ENCODE peak calls at places on chromosomes 6 and 20, in seven cellular contexts. X is dorsolateral prefrontal cortex, V is mesothelial cell of epicardium, C is BE2C, H is upper lobe of left lung, U is B cell, M is uterus. E is an unnamed sample.

GRCh38 chr6:16496210-16496609 is 257.8 kb downstream of the GMPR start:
- DNase-seq in X (no peak), V (no peak), C (no peak), H (no peak), U (no peak), M (no peak), E (no peak)

GRCh38 chr20:47659904-47660601 is 125.2 kb downstream of the SULF2 start:
- DNase-seq in X (no peak), V (no peak), C (no peak), H (no peak), U (no peak), M (no peak), E (no peak)

GRCh38 chr20:62433655-62434054 is 6.3 kb upstream of the RBBP8NL start:
- DNase-seq in X (no peak), V (no peak), C (no peak), H (no peak), U (no peak), M (peak), E (no peak)

GRCh38 chr6:149897015-149897697 is 757 bp downstream of the RAET1E start:
- DNase-seq in X (peak), V (no peak), C (no peak), H (peak), U (no peak), M (peak), E (no peak)

GRCh38 chr6:136990754-136991153 is 54.0 kb downstream of the IL20RA start:
- DNase-seq in X (no peak), V (no peak), C (no peak), H (no peak), U (no peak), M (no peak), E (no peak)

GRCh38 chr6:3382399-3383279 is 74.2 kb downstream of the SLC22A23 start:
- DNase-seq in X (no peak), V (no peak), C (no peak), H (no peak), U (no peak), M (no peak), E (no peak)

GRCh38 chr20:23248524-23248923 is 102.1 kb upstream of the NXT1 start:
- DNase-seq in X (no peak), V (no peak), C (no peak), H (no peak), U (no peak), M (no peak), E (no peak)

GRCh38 chr6:78614961-78615360 is 252.4 kb upstream of the IRAK1BP1 start:
- DNase-seq in X (no peak), V (no peak), C (no peak), H (no peak), U (no peak), M (no peak), E (no peak)

GRCh38 chr6:8983202-8983688 is 547.9 kb upstream of the SLC35B3 start:
- DNase-seq in X (peak), V (peak), C (peak), H (peak), U (peak), M (no peak), E (peak)

GRCh38 chr20:29878777-29879442 is 1378.6 kb upstream of the DEFB115 start:
- DNase-seq in X (no peak), V (no peak), C (peak), H (no peak), U (no peak), M (no peak), E (no peak)

GRCh38 chr6:39792501-39793450 is 600 bp downstream of the DAAM2 start:
- DNase-seq in X (no peak), V (no peak), C (no peak), H (no peak), U (no peak), M (peak), E (no peak)

GRCh38 chr20:43755851-43756250 is 29.0 kb upstream of the GTSF1L start:
- DNase-seq in X (no peak), V (no peak), C (no peak), H (no peak), U (no peak), M (no peak), E (no peak)

GRCh38 chr6:111427341-111428116 is 55.5 kb downstream of the REV3L start:
- DNase-seq in X (no peak), V (no peak), C (no peak), H (no peak), U (peak), M (no peak), E (no peak)

GRCh38 chr6:88538130-88538706 is 372.1 kb upstream of the CNR1 start:
- DNase-seq in X (no peak), V (no peak), C (no peak), H (no peak), U (no peak), M (no peak), E (no peak)

GRCh38 chr6:21019614-21020013 is 485.4 kb downstream of the CDKAL1 start:
- DNase-seq in X (no peak), V (no peak), C (no peak), H (no peak), U (no peak), M (no peak), E (no peak)

GRCh38 chr6:68760941-68761676 is 126.0 kb downstream of the ADGRB3 start:
- DNase-seq in X (peak), V (no peak), C (peak), H (no peak), U (no peak), M (no peak), E (no peak)

GRCh38 chr6:110341671-110342304 is 16.4 kb downstream of the METTL24 start:
- DNase-seq in X (peak), V (no peak), C (peak), H (no peak), U (no peak), M (peak), E (no peak)

GRCh38 chr6:14031516-14031915 is 86.1 kb upstream of the CD83 start:
- DNase-seq in X (peak), V (no peak), C (no peak), H (no peak), U (no peak), M (no peak), E (no peak)

GRCh38 chr20:44835661-44836221 is 25.4 kb upstream of the RIMS4 start:
- DNase-seq in X (no peak), V (no peak), C (no peak), H (no peak), U (no peak), M (no peak), E (no peak)

GRCh38 chr20:43188234-43188653 is 1.5 kb downstream of the PTPRT start:
- DNase-seq in X (no peak), V (no peak), C (no peak), H (no peak), U (no peak), M (no peak), E (no peak)

GRCh38 chr6:150915156-150915555 is 49.7 kb downstream of the MTHFD1L start:
- DNase-seq in X (no peak), V (no peak), C (no peak), H (no peak), U (no peak), M (no peak), E (no peak)

GRCh38 chr20:294602-295001 is 2.8 kb upstream of the ZCCHC3 start:
- DNase-seq in X (no peak), V (no peak), C (no peak), H (no peak), U (no peak), M (no peak), E (no peak)

GRCh38 chr20:674936-675452 is 608 bp downstream of the SCRT2 start:
- DNase-seq in X (no peak), V (no peak), C (peak), H (no peak), U (no peak), M (no peak), E (no peak)

GRCh38 chr6:136031982-136032381 is 180.5 kb downstream of the PDE7B start:
- DNase-seq in X (no peak), V (no peak), C (peak), H (no peak), U (no peak), M (peak), E (no peak)

GRCh38 chr6:1104988-1105670 is 206.8 kb upstream of the FOXQ1 start:
- DNase-seq in X (no peak), V (no peak), C (no peak), H (no peak), U (no peak), M (no peak), E (no peak)

GRCh38 chr6:157381631-157382621 is 936 bp downstream of the ZDHHC14 start:
- DNase-seq in X (peak), V (no peak), C (peak), H (peak), U (peak), M (peak), E (no peak)

GRCh38 chr6:5028301-5028700 is 24.5 kb upstream of the RPP40 start:
- DNase-seq in X (no peak), V (no peak), C (no peak), H (no peak), U (no peak), M (no peak), E (no peak)

GRCh38 chr6:5023923-5024322 is 20.1 kb upstream of the RPP40 start:
- DNase-seq in X (no peak), V (no peak), C (no peak), H (no peak), U (no peak), M (no peak), E (no peak)

GRCh38 chr6:5029609-5030008 is 25.8 kb upstream of the RPP40 start:
- DNase-seq in X (no peak), V (no peak), C (no peak), H (no peak), U (no peak), M (no peak), E (no peak)

GRCh38 chr6:5028921-5029320 is 25.1 kb upstream of the RPP40 start:
- DNase-seq in X (no peak), V (no peak), C (no peak), H (no peak), U (no peak), M (no peak), E (no peak)

GRCh38 chr6:5025911-5026819 is 22.3 kb upstream of the RPP40 start:
- DNase-seq in X (no peak), V (no peak), C (peak), H (peak), U (no peak), M (peak), E (no peak)
- TF ChIP-seq CTCF in X (no peak), V (no peak), C (peak), H (no peak), U (no peak), M (peak), E (peak)

GRCh38 chr20:49603209-49603627 is 35.3 kb upstream of the PTGIS start:
- DNase-seq in X (peak), V (no peak), C (peak), H (no peak), U (no peak), M (peak), E (no peak)
- TF ChIP-seq CTCF in X (peak), V (no peak), C (peak), H (no peak), U (no peak), M (no peak), E (peak)

GRCh38 chr20:2104236-2104635 is 2.6 kb downstream of the STK35 start:
- DNase-seq in X (no peak), V (no peak), C (no peak), H (no peak), U (no peak), M (no peak), E (no peak)

GRCh38 chr20:2101057-2101934 is at the start of gene STK35:
- DNase-seq in X (no peak), V (peak), C (no peak), H (peak), U (no peak), M (no peak), E (no peak)

GRCh38 chr20:2103454-2104153 is 2.0 kb downstream of the STK35 start:
- DNase-seq in X (no peak), V (no peak), C (no peak), H (no peak), U (no peak), M (no peak), E (no peak)

GRCh38 chr20:2101935-2102584 is 433 bp downstream of the STK35 start:
- DNase-seq in X (peak), V (peak), C (peak), H (peak), U (peak), M (peak), E (peak)

GRCh38 chr20:2102585-2103453 is 1.2 kb downstream of the STK35 start:
- DNase-seq in X (peak), V (peak), C (peak), H (peak), U (peak), M (peak), E (peak)
- TF ChIP-seq CTCF in X (no peak), V (no peak), C (no peak), H (no peak), U (no peak), M (no peak), E (no peak)

GRCh38 chr20:48933017-48933766 is 11.7 kb downstream of the ARFGEF2 start:
- DNase-seq in X (peak), V (no peak), C (no peak), H (peak), U (no peak), M (no peak), E (no peak)
- TF ChIP-seq CTCF in X (no peak), V (no peak), C (no peak), H (no peak), U (no peak), M (no peak), E (peak)

DNA sequence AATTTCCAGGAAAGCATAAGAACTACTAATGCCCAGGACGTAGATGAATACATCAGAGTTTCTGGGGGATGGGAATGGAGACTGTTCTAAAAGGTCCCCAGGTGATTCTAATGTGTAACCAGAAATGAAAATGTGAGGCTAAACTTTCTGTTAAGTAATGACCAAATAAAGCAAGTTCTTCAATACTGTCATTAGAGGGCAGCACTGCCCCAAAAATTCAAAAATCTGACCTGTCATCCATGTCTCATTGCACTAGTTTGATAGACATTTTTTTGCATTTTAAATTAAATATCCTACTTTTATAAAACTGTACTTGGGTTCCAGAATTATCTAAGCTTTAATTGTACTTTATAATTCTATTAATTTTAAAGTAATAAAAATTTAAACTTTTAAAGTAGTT is 94.9 kb downstream of the RFX6 start:
- DNase-seq in X (no peak), V (no peak), C (peak), H (no peak), U (peak), M (no peak), E (no peak)
- TF ChIP-seq CTCF in X (peak), V (peak), C (peak), H (peak), U (peak), M (no peak), E (peak)

GRCh38 chr6:138487122-138487604 is 12.1 kb downstream of the NHSL1 start:
- DNase-seq in X (no peak), V (no peak), C (no peak), H (no peak), U (no peak), M (no peak), E (no peak)

GRCh38 chr6:138483911-138484731 is 15.2 kb downstream of the NHSL1 start:
- DNase-seq in X (no peak), V (no peak), C (no peak), H (no peak), U (no peak), M (no peak), E (no peak)

GRCh38 chr6:138485586-138486248 is 13.6 kb downstream of the NHSL1 start:
- DNase-seq in X (no peak), V (no peak), C (no peak), H (no peak), U (no peak), M (no peak), E (no peak)

GRCh38 chr6:138486249-138487121 is 12.8 kb downstream of the NHSL1 start:
- DNase-seq in X (no peak), V (no peak), C (no peak), H (no peak), U (no peak), M (no peak), E (no peak)

GRCh38 chr6:138485005-138485545 is 14.2 kb downstream of the NHSL1 start:
- DNase-seq in X (no peak), V (no peak), C (no peak), H (no peak), U (no peak), M (no peak), E (no peak)
- TF ChIP-seq CTCF in X (no peak), V (no peak), C (no peak), H (no peak), U (no peak), M (no peak), E (no peak)

GRCh38 chr20:14142171-14142570 is 146.9 kb downstream of the MACROD2 start:
- DNase-seq in X (peak), V (peak), C (peak), H (peak), U (peak), M (no peak), E (no peak)
- TF ChIP-seq CTCF in X (peak), V (peak), C (peak), H (peak), U (peak), M (no peak), E (peak)

DNA sequence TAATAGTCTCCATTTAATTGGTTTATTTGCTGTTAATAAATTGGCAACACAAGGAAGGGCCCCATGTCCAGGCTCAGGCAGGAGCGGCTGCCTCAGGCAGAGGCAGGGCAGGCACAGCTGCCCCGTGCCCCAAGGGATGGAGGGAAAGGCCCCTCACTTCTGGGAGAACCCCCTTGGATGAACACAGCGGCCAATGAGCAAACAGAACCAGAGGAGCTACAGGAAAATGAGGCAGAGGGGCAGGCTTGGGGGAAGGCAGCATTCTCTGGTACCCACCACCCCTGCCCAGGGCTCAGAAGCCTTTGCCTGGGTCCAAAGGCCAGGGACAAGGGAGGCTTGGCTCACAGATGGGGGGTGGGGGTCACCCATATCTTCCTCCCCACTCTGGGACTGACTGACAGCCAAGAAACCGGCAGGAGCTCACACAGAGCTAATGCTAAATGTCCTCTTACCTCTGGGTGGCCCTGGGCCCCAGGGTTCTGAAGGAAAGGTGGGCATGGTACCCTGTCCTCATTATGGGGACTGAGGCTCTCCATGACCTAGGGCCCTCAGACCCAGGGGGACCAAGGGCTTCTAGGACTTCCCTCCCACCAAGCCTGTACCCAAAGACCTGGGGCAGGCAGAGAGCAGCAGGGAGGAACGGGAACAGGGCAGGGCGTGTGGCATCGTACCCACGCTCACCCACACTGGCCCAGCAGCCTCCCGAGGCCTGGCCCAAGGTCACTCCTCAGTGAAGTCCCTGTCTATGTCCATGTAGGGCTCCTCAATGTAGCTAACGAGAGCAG is 47.0 kb downstream of the MYH7B start:
- DNase-seq in X (no peak), V (no peak), C (no peak), H (no peak), U (no peak), M (no peak), E (no peak)
- TF ChIP-seq CTCF in X (no peak), V (no peak), C (no peak), H (no peak), U (no peak), M (no peak), E (no peak)

E was measured in type B pancreatic cell.